ENCODE peak calls at places on chromosomes 7 and 10, in four cellular contexts. W, G, S and H are unnamed samples.

GRCh38 chr7:82566752-82567151 is 123.2 kb upstream of the CACNA2D1 start:
- DNase-seq in S (no peak), W (no peak), G (no peak), H (no peak)

GRCh38 chr10:102227050-102227449 is 951 bp downstream of the ELOVL3 start:
- DNase-seq in G (no peak), W (no peak), S (no peak), H (no peak)

GRCh38 chr10:63266337-63267327 is 133.5 kb downstream of the NRBF2 start:
- DNase-seq in S (no peak), G (no peak), W (no peak), H (no peak)

GRCh38 chr10:78316451-78316931 is 282.8 kb downstream of the RPS24 start:
- DNase-seq in G (no peak), W (peak), S (no peak), H (peak)

GRCh38 chr10:71618176-71618575 is 101.4 kb downstream of the C10orf105 start:
- DNase-seq in G (no peak), W (no peak), S (no peak), H (no peak)

GRCh38 chr10:97412891-97413304 is 11.8 kb upstream of the RRP12 start:
- DNase-seq in W (no peak), S (no peak), G (peak), H (peak)

GRCh38 chr10:48762104-48763042 is 77.7 kb downstream of the WDFY4 start:
- DNase-seq in W (no peak), G (no peak), S (no peak), H (no peak)

GRCh38 chr7:36514289-36515243 is 124.9 kb downstream of the ANLN start:
- DNase-seq in S (no peak), G (no peak), W (no peak), H (no peak)

GRCh38 chr7:39824801-39825200 is 125.3 kb upstream of the CDK13 start:
- DNase-seq in W (no peak), S (no peak), G (no peak), H (no peak)

GRCh38 chr7:98229441-98229840 is 18.2 kb downstream of the BHLHA15 start:
- DNase-seq in S (no peak), W (no peak), G (no peak), H (no peak)

GRCh38 chr10:86828145-86828544 is 71.7 kb downstream of the BMPR1A start:
- DNase-seq in S (no peak), G (no peak), W (no peak), H (no peak)

GRCh38 chr10:125161570-125162139 is 1.3 kb upstream of the CTBP2 start:
- DNase-seq in G (no peak), W (no peak), S (peak), H (no peak)

GRCh38 chr10:132554991-132555647 is 17.5 kb downstream of the INPP5A start:
- DNase-seq in S (peak), G (no peak), W (peak), H (no peak)

GRCh38 chr7:85178531-85179298 is 8.1 kb downstream of the SEMA3D start:
- DNase-seq in S (no peak), G (no peak), W (no peak), H (no peak)

GRCh38 chr7:64630496-64630895 is 35.4 kb upstream of the ZNF107 start:
- DNase-seq in G (peak), W (no peak), S (no peak), H (no peak)

GRCh38 chr10:59672150-59672875 is 37.3 kb downstream of the SLC16A9 start:
- DNase-seq in G (no peak), S (no peak), W (no peak), H (no peak)

GRCh38 chr7:50304158-50304910 is at the start of gene IKZF1:
- DNase-seq in G (no peak), W (peak), S (peak), H (no peak)

GRCh38 chr7:77982926-77983550 is 184.5 kb downstream of the PHTF2 start:
- DNase-seq in W (no peak), G (no peak), S (no peak), H (no peak)

GRCh38 chr10:22588462-22588861 is 125.9 kb downstream of the PIP4K2A start:
- DNase-seq in S (no peak), W (no peak), G (no peak), H (no peak)

GRCh38 chr10:91035650-91036292 is 114.9 kb upstream of the ANKRD1 start:
- DNase-seq in W (no peak), G (no peak), S (no peak), H (no peak)
- H3K27ac ChIP-seq in W (no peak), G (no peak), S (no peak), H (no peak)

DNA sequence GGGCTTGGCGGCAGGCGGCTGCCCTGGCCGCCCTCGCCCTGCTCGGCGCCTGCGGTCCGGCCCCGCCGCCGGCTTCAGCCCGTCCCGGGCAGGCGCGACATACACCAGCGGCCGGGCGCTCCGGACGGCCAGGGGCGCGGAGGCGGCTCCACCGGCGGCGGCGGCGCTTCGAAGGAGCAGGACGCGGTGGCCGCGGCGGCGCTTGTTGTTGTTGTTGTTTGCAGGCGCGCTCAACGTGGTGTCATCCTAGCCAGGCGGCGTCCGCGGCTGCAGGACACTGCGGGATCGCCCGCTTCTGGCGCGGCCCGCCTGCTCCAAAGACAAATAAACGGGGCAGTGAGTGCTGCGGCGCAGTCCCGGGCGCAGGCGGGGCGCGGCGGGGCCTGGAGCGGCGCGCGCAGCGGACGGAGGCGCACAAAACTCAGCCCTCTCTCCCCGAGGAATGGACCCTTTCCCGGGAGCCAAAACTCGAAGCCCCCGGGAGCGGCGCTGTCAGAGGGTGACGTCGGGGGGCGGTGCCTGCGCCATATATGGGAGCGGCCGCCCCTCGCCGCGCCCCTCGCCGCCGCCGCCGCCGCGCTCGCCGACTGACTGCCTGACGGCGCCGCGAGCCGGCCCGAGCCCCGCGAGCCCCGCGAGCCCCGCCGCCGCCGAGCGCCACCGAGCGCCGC is at the start of gene EBF3:
- DNase-seq in W (peak), S (peak), G (no peak), H (peak)
- TF ChIP-seq POLR2AphosphoS5 in W (peak), S (no peak), G (no peak), H (no peak)

GRCh38 chr10:91935886-91936285 is 12.3 kb downstream of the BTAF1 start:
- DNase-seq in W (no peak), G (no peak), S (no peak), H (no peak)
- H3K27ac ChIP-seq in W (no peak), G (no peak), S (no peak), H (no peak)

DNA sequence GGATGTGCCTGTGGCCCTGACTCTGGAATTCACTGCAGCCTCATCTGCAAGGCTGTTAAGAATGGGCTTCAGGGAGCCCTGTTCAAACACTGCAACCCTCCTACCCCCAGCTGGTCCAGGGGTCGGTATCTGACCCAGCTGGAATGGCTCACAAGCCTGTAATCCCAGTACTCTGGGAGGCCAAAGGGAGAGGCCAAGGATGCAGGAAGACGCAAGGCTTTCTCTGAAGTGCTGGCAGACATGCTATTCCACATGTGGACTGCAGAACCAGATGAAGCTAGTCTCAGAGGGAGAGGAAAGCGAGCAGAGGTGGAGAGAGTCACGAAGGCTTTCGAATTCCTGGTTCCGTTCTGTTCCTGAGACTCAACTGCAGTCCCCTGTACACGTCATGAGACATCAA is 45.0 kb downstream of the ESYT2 start:
- DNase-seq in W (no peak), G (no peak), S (no peak), H (no peak)
- TF ChIP-seq POLR2AphosphoS5 in W (no peak), G (no peak), S (peak), H (no peak)

DNA sequence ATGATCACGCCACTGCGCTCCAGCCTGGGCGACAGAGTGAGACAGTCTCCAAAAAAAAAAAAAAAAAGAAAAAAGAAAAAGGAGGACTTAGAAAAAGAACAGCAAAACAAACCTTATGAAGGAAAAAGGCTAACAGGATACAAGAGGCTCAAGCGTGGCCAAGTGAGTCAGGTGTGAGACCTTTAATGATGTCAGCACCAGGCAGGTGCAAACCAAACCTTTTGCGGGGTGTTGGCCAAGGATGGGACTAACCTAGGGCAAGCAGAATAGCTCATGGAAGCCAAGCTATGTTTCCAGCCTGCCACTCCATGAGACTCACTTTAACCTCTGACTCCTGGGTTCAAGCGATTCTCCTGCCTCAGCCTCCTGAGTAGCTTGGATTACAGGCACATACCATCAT is 11.3 kb upstream of the GNA12 start:
- DNase-seq in S (no peak), G (no peak), W (no peak), H (no peak)
- H3K27ac ChIP-seq in S (no peak), G (no peak), W (no peak), H (no peak)

GRCh38 chr7:136640977-136641376 is 227.5 kb upstream of the CHRM2 start:
- DNase-seq in G (no peak), W (no peak), S (no peak), H (no peak)
- TF ChIP-seq POLR2AphosphoS5 in G (no peak), W (no peak), S (no peak), H (no peak)

GRCh38 chr7:2841907-2842306 is 2.2 kb downstream of the GNA12 start:
- DNase-seq in G (no peak), S (no peak), W (no peak), H (no peak)

GRCh38 chr7:2845193-2845592 is 1.1 kb upstream of the GNA12 start:
- DNase-seq in W (no peak), S (no peak), G (no peak), H (no peak)

GRCh38 chr7:2843711-2844152 is 376 bp downstream of the GNA12 start:
- DNase-seq in W (peak), S (no peak), G (no peak), H (no peak)

GRCh38 chr7:2844153-2845077 is at the start of gene GNA12:
- DNase-seq in S (peak), G (peak), W (peak), H (peak)

GRCh38 chr7:2843191-2843685 is 870 bp downstream of the GNA12 start:
- DNase-seq in S (no peak), G (no peak), W (no peak), H (no peak)
- H3K27ac ChIP-seq in S (no peak), G (no peak), W (peak), H (no peak)

GRCh38 chr7:25894902-25895791 is 256.9 kb upstream of the NFE2L3 start:
- DNase-seq in S (peak), G (peak), W (peak), H (peak)
- TF ChIP-seq POLR2AphosphoS5 in S (no peak), G (peak), W (no peak), H (peak)

GRCh38 chr7:105281966-105282365 is 106.8 kb downstream of the SRPK2 start:
- DNase-seq in S (no peak), W (no peak), G (no peak), H (no peak)

GRCh38 chr7:105278565-105278964 is 110.2 kb downstream of the SRPK2 start:
- DNase-seq in W (no peak), G (no peak), S (no peak), H (no peak)

GRCh38 chr7:105278973-105279687 is 109.6 kb downstream of the SRPK2 start:
- DNase-seq in G (no peak), W (no peak), S (no peak), H (no peak)

GRCh38 chr7:105277341-105277740 is 111.4 kb downstream of the SRPK2 start:
- DNase-seq in W (no peak), G (no peak), S (no peak), H (no peak)

DNA sequence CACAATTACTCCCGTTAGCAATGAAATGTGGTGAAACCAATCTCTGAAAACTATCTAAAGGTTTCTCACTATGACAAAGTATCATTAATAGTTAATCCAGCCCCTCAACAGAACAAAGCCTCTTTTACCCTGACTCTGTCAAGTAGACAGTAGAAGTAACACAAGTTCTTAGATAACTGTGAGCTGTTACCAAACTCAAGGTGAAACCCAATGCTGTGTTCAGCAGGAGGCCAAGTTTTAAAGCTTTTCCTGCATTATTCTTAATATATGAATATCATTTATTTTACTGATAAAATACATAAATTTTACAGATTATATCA is 109.1 kb downstream of the SRPK2 start:
- DNase-seq in S (no peak), W (no peak), G (no peak), H (no peak)
- H3K27ac ChIP-seq in S (no peak), W (no peak), G (no peak), H (no peak)

GRCh38 chr10:89159761-89160160 is 47.4 kb downstream of the CH25H start:
- DNase-seq in G (no peak), S (no peak), W (no peak), H (no peak)
- TF ChIP-seq POLR2AphosphoS5 in G (no peak), S (no peak), W (no peak), H (no peak)